ENCODE peak calls at places on chromosomes 2 and 18, in four cellular contexts. W is BE2C; U is progenitor cell of endocrine pancreas; O is activated CD4-positive, CD25-positive, alpha-beta regulatory T cell. Z is an unnamed sample.

GRCh38 chr2:217247511-217247910 is 387.6 kb upstream of the TNP1 start:
- DNase-seq in O (no peak), W (no peak), U (no peak), Z (no peak)

GRCh38 chr2:197704434-197705142 is 581 bp upstream of the MARS2 start:
- DNase-seq in U (no peak), O (no peak), W (no peak), Z (no peak)

GRCh38 chr2:100008960-100009359 is 133.4 kb downstream of the AFF3 start:
- DNase-seq in W (no peak), U (no peak), O (no peak), Z (peak)

GRCh38 chr18:22106536-22107292 is 62.7 kb upstream of the GATA6 start:
- DNase-seq in W (no peak), U (no peak), O (no peak), Z (peak)

GRCh38 chr18:58288922-58289797 is 245.1 kb downstream of the NEDD4L start:
- DNase-seq in O (no peak), W (no peak), U (no peak), Z (peak)

GRCh38 chr2:106129150-106129549 is 65.0 kb downstream of the UXS1 start:
- DNase-seq in O (no peak), U (no peak), W (no peak), Z (no peak)

GRCh38 chr2:239311132-239312040 is 89.4 kb downstream of the HDAC4 start:
- DNase-seq in O (no peak), U (peak), W (no peak), Z (peak)

GRCh38 chr2:21282515-21282898 is 158.7 kb downstream of the TDRD15 start:
- DNase-seq in U (no peak), O (no peak), W (no peak), Z (no peak)

GRCh38 chr18:3794537-3795348 is 344.8 kb downstream of the TGIF1 start:
- DNase-seq in U (no peak), W (no peak), O (no peak), Z (peak)

GRCh38 chr2:196566969-196567666 is 72.4 kb upstream of the CCDC150 start:
- DNase-seq in U (no peak), O (no peak), W (no peak), Z (no peak)

GRCh38 chr2:105744091-105744908 is 412 bp upstream of the NCK2 start:
- DNase-seq in W (peak), U (peak), O (peak), Z (peak)

GRCh38 chr2:151306621-151307020 is 17.2 kb upstream of the NMI start:
- DNase-seq in U (no peak), O (no peak), W (no peak), Z (peak)

GRCh38 chr2:66495788-66496640 is 61.1 kb downstream of the MEIS1 start:
- DNase-seq in U (no peak), O (no peak), W (no peak), Z (peak)

GRCh38 chr2:16407358-16407757 is 258.3 kb downstream of the CYRIA start:
- DNase-seq in O (no peak), U (no peak), W (peak), Z (no peak)

GRCh38 chr18:54558609-54559585 is 32.1 kb upstream of the DYNAP start:
- DNase-seq in W (no peak), U (no peak), O (no peak), Z (peak)

GRCh38 chr2:237552911-237553310 is 13.5 kb upstream of the PRLH start:
- DNase-seq in O (no peak), U (no peak), W (peak), Z (no peak)

GRCh38 chr2:172348555-172349288 is 78.7 kb upstream of the ITGA6 start:
- DNase-seq in U (no peak), W (no peak), O (no peak), Z (no peak)